ENCODE peak calls at places on chromosomes 1 and 21, in six cellular contexts. I, B, T, U, N and O are unnamed samples.

GRCh38 chr21:22224261-22224660 is 1226.1 kb downstream of the NCAM2 start:
- DNase-seq in I (no peak), B (no peak), T (no peak), U (no peak), N (no peak), O (no peak)

GRCh38 chr1:87265786-87266185 is 62.9 kb upstream of the LMO4 start:
- DNase-seq in I (no peak), B (no peak), T (no peak), U (no peak), N (no peak), O (no peak)

GRCh38 chr1:51425273-51425672 is 93.8 kb downstream of the EPS15 start:
- DNase-seq in I (no peak), B (no peak), T (no peak), U (no peak), N (no peak), O (no peak)

GRCh38 chr1:161962094-161962887 is 61.4 kb downstream of the OLFML2B start:
- DNase-seq in I (no peak), B (no peak), T (no peak), U (no peak), N (no peak), O (no peak)

GRCh38 chr1:184156521-184157395 is 105.2 kb downstream of the TSEN15 start:
- DNase-seq in I (no peak), B (no peak), T (no peak), U (no peak), N (no peak), O (no peak)

GRCh38 chr1:47023268-47024137 is at the start of gene CYP4X1:
- DNase-seq in I (peak), B (no peak), T (no peak), U (peak), N (peak), O (no peak)

GRCh38 chr1:150008699-150009098 is 1.8 kb downstream of the OTUD7B start:
- DNase-seq in I (no peak), B (no peak), T (no peak), U (no peak), N (no peak), O (no peak)

GRCh38 chr1:231885209-231885854 is 258.7 kb downstream of the DISC1 start:
- DNase-seq in I (no peak), B (peak), T (no peak), U (no peak), N (no peak), O (no peak)

GRCh38 chr1:16242556-16243407 is 5.8 kb upstream of the CPLANE2 start:
- DNase-seq in I (no peak), B (peak), T (no peak), U (no peak), N (no peak), O (no peak)

GRCh38 chr1:113201560-113201959 is 128.6 kb downstream of the LRIG2 start:
- DNase-seq in I (no peak), B (no peak), T (no peak), U (no peak), N (no peak), O (no peak)

GRCh38 chr1:50080904-50081586 is 27.7 kb upstream of the ELAVL4 start:
- DNase-seq in I (no peak), B (peak), T (no peak), U (no peak), N (no peak), O (no peak)

GRCh38 chr1:221839794-221840395 is 98.0 kb upstream of the DUSP10 start:
- DNase-seq in I (peak), B (no peak), T (no peak), U (no peak), N (no peak), O (peak)

GRCh38 chr1:150364231-150365003 is 470 bp downstream of the RPRD2 start:
- DNase-seq in I (peak), B (peak), T (peak), U (peak), N (peak), O (peak)

GRCh38 chr1:61244114-61244513 is 161.8 kb downstream of the NFIA start:
- DNase-seq in I (no peak), B (no peak), T (no peak), U (no peak), N (no peak), O (no peak)

GRCh38 chr21:45551316-45551715 is 9.1 kb upstream of the SLC19A1 start:
- DNase-seq in I (no peak), B (no peak), T (peak), U (no peak), N (peak), O (peak)

GRCh38 chr21:46116189-46116845 is 18.4 kb downstream of the COL6A2 start:
- DNase-seq in I (no peak), B (peak), T (peak), U (peak), N (peak), O (no peak)

GRCh38 chr1:65310078-65310587 is 790 bp downstream of the DNAJC6 start:
- DNase-seq in I (peak), B (peak), T (no peak), U (peak), N (no peak), O (no peak)

GRCh38 chr1:174426153-174426552 is 21.6 kb upstream of the GPR52 start:
- DNase-seq in I (no peak), B (no peak), T (no peak), U (no peak), N (no peak), O (no peak)

GRCh38 chr1:162040657-162041056 is 17.0 kb upstream of the OLFML2B start:
- DNase-seq in I (no peak), B (no peak), T (no peak), U (no peak), N (no peak), O (no peak)

GRCh38 chr1:77627965-77628570 is 54.4 kb downstream of the ZZZ3 start:
- DNase-seq in I (no peak), B (no peak), T (no peak), U (no peak), N (no peak), O (no peak)

GRCh38 chr1:17307946-17308345 is at the start of gene PADI4:
- DNase-seq in I (no peak), B (no peak), T (peak), U (no peak), N (peak), O (no peak)

GRCh38 chr1:171654705-171655214 is 2.3 kb upstream of the MYOC start:
- DNase-seq in I (no peak), B (no peak), T (no peak), U (no peak), N (no peak), O (no peak)

GRCh38 chr1:17250601-17251000 is 1.7 kb downstream of the PADI3 start:
- DNase-seq in I (no peak), B (no peak), T (no peak), U (no peak), N (no peak), O (no peak)

GRCh38 chr1:95451054-95451453 is 217.0 kb downstream of the RWDD3 start:
- DNase-seq in I (no peak), B (no peak), T (no peak), U (no peak), N (no peak), O (no peak)

GRCh38 chr1:185853739-185854138 is 119.5 kb downstream of the HMCN1 start:
- DNase-seq in I (no peak), B (no peak), T (no peak), U (no peak), N (no peak), O (no peak)

GRCh38 chr1:50705699-50706098 is 254.4 kb downstream of the FAF1 start:
- DNase-seq in I (no peak), B (no peak), T (no peak), U (no peak), N (no peak), O (no peak)

GRCh38 chr1:27713139-27713725 is 12.5 kb upstream of the FAM76A start:
- DNase-seq in I (no peak), B (no peak), T (no peak), U (no peak), N (no peak), O (no peak)

GRCh38 chr1:238916828-238917227 is 469.5 kb upstream of the CHRM3 start:
- DNase-seq in I (no peak), B (no peak), T (no peak), U (no peak), N (no peak), O (no peak)

GRCh38 chr1:238914346-238914745 is 472.0 kb upstream of the CHRM3 start:
- DNase-seq in I (no peak), B (no peak), T (no peak), U (no peak), N (no peak), O (no peak)

GRCh38 chr1:238912148-238912547 is 474.2 kb upstream of the CHRM3 start:
- DNase-seq in I (no peak), B (no peak), T (no peak), U (no peak), N (no peak), O (no peak)

GRCh38 chr1:238913210-238913609 is 473.2 kb upstream of the CHRM3 start:
- DNase-seq in I (no peak), B (no peak), T (no peak), U (no peak), N (no peak), O (no peak)
- H3K4me3 ChIP-seq in I (no peak), B (no peak), T (no peak), U (no peak), N (no peak), O (no peak)

GRCh38 chr21:39037807-39038405 is 145.3 kb downstream of the PSMG1 start:
- DNase-seq in I (no peak), B (peak), T (no peak), U (no peak), N (no peak), O (no peak)
- TF ChIP-seq CTCF in I (no peak), B (peak), T (no peak), U (no peak), N (no peak), O (no peak)

GRCh38 chr1:53705446-53706096 is 33.4 kb downstream of the GLIS1 start:
- DNase-seq in I (no peak), B (peak), T (no peak), U (no peak), N (no peak), O (no peak)
- H3K4me3 ChIP-seq in I (no peak), B (no peak), T (no peak), U (no peak), N (no peak), O (no peak)

DNA sequence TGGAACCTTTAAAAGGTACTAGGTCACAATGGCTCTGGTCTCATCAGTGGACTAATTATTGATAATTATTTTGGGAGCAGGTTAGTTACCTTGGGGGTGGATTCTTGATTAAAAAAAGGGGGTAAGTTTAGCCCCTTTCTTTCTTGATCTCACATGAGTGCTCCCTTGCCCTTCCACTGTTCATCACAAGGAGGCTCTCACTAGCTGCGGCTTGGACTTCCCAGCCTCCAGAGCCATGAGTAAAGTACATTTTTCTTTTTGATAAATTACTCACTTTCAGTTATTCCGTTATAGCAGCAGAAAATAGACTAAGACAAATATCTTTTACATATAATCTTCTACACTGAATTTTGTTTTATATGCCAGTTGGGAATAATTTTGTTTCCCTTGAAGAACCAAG is 254.8 kb upstream of the DEPDC1 start:
- DNase-seq in I (no peak), B (no peak), T (no peak), U (no peak), N (no peak), O (no peak)
- TF ChIP-seq CTCF in I (no peak), B (peak), T (no peak), U (no peak), N (no peak), O (no peak)

DNA sequence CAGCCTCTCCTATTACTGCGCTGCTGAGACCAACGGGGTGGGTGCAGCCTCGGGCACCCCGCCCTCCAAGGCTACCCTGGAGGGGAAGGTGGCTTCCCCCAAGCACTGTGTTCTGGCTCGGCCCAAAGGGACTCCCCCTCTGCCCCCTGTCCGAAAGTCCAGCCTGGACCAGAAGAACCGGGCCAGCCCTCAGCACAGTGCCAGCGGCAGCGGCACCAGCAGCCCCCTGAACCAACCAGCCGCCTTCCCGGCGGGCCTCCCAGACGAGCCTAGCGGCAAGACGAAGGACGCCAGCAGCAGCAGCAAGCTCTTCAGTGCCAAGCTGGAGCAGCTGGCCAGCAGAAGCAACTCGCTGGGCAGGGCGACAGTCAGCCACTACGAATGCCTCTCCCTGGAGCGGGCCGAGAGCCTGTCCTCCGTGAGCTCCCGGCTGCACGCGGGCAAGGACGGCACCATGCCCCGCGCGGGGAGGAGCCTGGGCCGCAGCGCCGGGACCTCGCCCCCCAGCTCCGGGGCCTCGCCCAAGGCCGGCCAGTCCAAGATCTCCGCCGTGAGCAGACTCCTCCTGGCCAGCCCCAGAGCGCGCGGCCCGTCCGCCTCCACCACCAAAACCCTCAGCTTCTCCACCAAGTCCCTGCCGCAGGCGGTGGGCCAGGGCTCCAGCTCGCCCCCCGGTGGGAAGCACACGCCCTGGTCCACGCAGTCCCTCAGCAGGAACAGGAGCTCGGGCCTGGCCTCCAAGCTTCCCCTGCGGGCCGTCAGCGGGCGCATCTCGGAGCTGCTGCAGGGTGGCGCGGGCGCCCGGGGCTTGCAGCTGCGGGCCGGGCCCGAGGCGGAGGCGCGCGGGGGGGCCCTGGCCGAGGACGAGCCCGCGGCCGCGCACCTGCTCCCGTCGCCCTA is 533.1 kb downstream of the KIF26B start:
- DNase-seq in I (no peak), B (no peak), T (peak), U (no peak), N (peak), O (no peak)
- H3K4me3 ChIP-seq in I (no peak), B (no peak), T (no peak), U (peak), N (peak), O (no peak)

GRCh38 chr1:168217664-168218063 is 8.1 kb upstream of the SFT2D2 start:
- DNase-seq in I (no peak), B (no peak), T (no peak), U (no peak), N (no peak), O (no peak)
- TF ChIP-seq CTCF in I (no peak), B (no peak), T (no peak), U (no peak), N (no peak), O (no peak)